ENCODE peak calls at places on chromosomes 3 and 15, in four cellular contexts. Q is K562, E is SK-N-SH, H is HepG2. B is an unnamed sample.

GRCh38 chr3:103126111-103126510 is 691.3 kb downstream of the ZPLD1 start:
- DNase-seq in Q (no peak), E (no peak), H (no peak), B (peak; percentile 15)

GRCh38 chr15:93451265-93451664 is 362.3 kb upstream of the RGMA start:
- DNase-seq in Q (no peak), E (no peak), H (no peak), B (no peak)

GRCh38 chr3:120461416-120461815 is 10.6 kb upstream of the FSTL1 start:
- DNase-seq in Q (no peak), E (no peak), H (no peak), B (no peak)

GRCh38 chr15:36361351-36361870 is 218.0 kb upstream of the CDIN1 start:
- DNase-seq in Q (no peak), E (no peak), H (no peak), B (no peak)

GRCh38 chr15:85955501-85956391 is 123.9 kb upstream of the AGBL1 start:
- DNase-seq in Q (no peak), E (no peak), H (no peak), B (peak; percentile 27)

GRCh38 chr3:105891101-105891500 is 22.3 kb upstream of the CBLB start:
- DNase-seq in Q (no peak), E (no peak), H (no peak), B (no peak)

GRCh38 chr3:68363801-68364200 is 568.5 kb downstream of the TAFA4 start:
- DNase-seq in Q (no peak), E (no peak), H (no peak), B (no peak)

GRCh38 chr3:151434151-151434890 is 26.5 kb downstream of the IGSF10 start:
- DNase-seq in Q (no peak), E (no peak), H (no peak), B (no peak)

GRCh38 chr3:108333951-108334350 is 37.6 kb downstream of the HHLA2 start:
- DNase-seq in Q (no peak), E (no peak), H (no peak), B (no peak)

GRCh38 chr15:29873264-29873663 is 51.0 kb upstream of the TJP1 start:
- DNase-seq in Q (no peak), E (no peak), H (no peak), B (no peak)

GRCh38 chr15:80778964-80779657 is at the start of gene CEMIP:
- DNase-seq in Q (peak; percentile 64), E (peak; percentile 94), H (peak; percentile 71), B (no peak)

DNA sequence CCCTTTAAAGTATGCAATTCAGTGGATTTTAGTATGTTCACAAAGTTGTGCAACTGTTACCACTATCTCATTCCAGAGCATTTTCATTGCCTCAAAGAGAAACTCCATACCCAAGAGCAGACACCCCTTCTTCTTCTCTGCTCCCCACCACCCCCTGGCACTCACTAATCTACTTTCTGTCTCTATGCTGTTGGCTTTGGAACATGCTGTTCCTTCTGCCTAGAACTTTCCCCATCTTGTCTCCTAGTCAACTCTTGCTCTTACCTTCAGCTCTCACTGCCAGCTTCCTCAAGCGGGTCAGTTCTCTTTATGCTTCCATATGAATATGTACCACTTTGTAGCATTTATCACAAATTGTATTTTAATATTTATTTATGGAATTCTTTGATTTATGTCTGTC is 50.1 kb downstream of the TYRO3 start:
- DNase-seq in Q (no peak), E (no peak), H (no peak), B (no peak)
- TF ChIP-seq REST in Q (no peak), E (no peak), H (no peak), B (no peak)

GRCh38 chr3:121839962-121840361 is 5.0 kb downstream of the EAF2 start:
- DNase-seq in Q (no peak), E (no peak), H (no peak), B (no peak)

GRCh38 chr3:121834079-121834730 is 655 bp downstream of the IQCB1 start:
- DNase-seq in Q (peak; percentile 3), E (no peak), H (peak; percentile 13), B (no peak)

GRCh38 chr3:121834734-121835709 is at the start of the genes EAF2 and IQCB1:
- DNase-seq in Q (peak; percentile 96), E (peak; percentile 97), H (peak; percentile 90), B (peak; percentile 93)

GRCh38 chr3:121836069-121836468 is 1.1 kb downstream of the EAF2 start:
- DNase-seq in Q (no peak), E (no peak), H (no peak), B (no peak)
- TF ChIP-seq TAF1 in Q (no peak), E (no peak), H (no peak), B (no peak)

DNA sequence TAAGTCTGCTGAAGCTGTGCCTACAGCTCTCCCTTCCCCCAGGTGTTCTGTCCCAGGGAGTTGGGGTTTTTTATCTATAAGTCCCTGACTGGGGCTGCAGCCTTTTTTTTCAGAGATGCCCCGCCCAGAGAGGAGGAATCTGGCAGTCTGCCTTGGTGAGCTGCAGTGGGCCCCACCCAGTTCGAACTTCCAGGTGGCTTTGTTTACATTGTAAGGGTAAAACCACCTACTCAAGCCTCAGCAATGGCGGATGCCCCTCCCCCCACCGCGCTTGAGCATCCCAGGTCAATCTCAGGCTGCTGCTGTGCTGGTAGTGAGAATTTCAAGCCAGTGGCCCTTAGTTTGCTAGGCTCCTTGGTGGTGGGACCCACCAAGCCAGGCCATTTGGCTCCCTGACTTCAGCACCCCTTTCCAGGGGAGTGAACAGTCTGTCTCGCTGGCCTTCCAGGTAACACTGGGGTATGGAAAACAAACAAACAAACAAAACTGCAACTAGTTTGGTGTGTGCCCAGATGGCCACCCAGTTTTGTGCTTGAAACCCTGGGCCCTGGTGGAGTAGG is 189.4 kb downstream of the MFSD1 start:
- DNase-seq in Q (peak; percentile 34), E (no peak), H (no peak), B (no peak)
- TF ChIP-seq ZBTB33 in Q (no peak), E (no peak), H (no peak), B (no peak)

GRCh38 chr15:70150405-70150747 is 52.7 kb upstream of the TLE3 start:
- DNase-seq in Q (no peak), E (no peak), H (no peak), B (no peak)

GRCh38 chr15:70146771-70147170 is 49.1 kb upstream of the TLE3 start:
- DNase-seq in Q (no peak), E (no peak), H (no peak), B (no peak)

GRCh38 chr15:70147178-70147760 is 49.6 kb upstream of the TLE3 start:
- DNase-seq in Q (no peak), E (no peak), H (no peak), B (no peak)

GRCh38 chr15:70149667-70150404 is 52.1 kb upstream of the TLE3 start:
- DNase-seq in Q (peak; percentile 45), E (no peak), H (no peak), B (no peak)

GRCh38 chr15:70147778-70148177 is 50.1 kb upstream of the TLE3 start:
- DNase-seq in Q (no peak), E (no peak), H (no peak), B (no peak)
- TF ChIP-seq REST in Q (no peak), E (no peak), H (no peak), B (no peak)

DNA sequence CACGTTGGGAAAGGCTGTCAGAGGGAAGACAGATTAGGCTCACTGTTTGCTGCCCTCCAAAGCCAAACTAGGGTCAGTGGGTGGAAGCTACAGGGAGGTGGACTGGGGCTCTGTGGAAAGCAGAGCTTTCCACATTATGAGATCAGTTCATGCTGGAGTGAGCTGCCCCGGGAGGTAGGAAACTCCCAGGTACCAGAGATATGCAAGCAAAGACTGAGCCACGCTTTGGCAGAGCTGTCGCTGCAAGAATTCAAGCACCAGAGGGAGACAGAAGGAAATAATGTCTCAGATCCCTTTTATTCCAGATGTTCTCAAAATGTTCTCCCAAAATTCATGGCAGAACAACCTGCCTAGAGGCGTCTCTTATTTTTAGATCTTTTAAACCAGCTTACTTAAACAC is 286.6 kb downstream of the WDR72 start:
- DNase-seq in Q (no peak), E (no peak), H (no peak), B (no peak)
- TF ChIP-seq TAF1 in Q (no peak), E (no peak), H (no peak), B (no peak)

GRCh38 chr3:143433787-143434378 is 314.3 kb downstream of the CHST2 start:
- DNase-seq in Q (peak; percentile 58), E (peak; percentile 2), H (peak; percentile 4), B (no peak)

GRCh38 chr3:143430582-143430981 is 311.0 kb downstream of the CHST2 start:
- DNase-seq in Q (no peak), E (no peak), H (no peak), B (no peak)

GRCh38 chr3:143441772-143442171 is 322.2 kb downstream of the CHST2 start:
- DNase-seq in Q (no peak), E (no peak), H (no peak), B (no peak)

GRCh38 chr3:143439785-143440184 is 320.2 kb downstream of the CHST2 start:
- DNase-seq in Q (no peak), E (no peak), H (no peak), B (no peak)

DNA sequence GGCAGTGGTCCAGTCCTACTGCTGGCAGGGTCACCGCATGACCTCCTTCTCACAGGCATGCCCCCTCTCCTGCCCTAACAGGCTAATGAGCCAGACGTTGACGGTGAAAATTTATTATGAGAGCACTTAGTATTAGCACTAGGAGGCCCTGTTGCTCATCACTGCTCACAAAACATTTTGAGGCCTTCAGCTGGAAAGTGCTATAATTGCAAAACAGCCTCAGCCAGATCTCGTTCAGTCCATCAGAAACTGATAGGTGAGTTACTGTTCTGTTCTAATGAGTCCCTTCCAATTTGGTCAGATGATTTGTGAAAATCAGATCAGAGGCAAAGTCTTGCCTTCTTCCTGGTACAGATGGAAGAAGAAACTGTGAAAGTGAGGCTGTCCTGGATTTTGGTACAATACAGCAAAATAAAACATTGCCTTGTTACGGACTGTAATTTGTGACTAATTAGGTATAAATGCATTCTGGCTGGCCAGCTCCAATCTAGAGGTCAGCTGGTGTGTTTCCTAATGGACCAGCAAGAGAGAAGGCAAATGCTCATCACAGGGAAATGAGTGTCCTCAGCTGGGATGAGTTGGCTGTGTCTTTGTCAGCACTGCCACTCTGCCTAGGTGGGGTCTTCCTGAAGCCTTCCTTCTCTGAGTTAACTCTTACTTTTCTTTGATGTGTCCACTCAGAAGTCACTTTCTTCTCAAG is 316.8 kb downstream of the CHST2 start:
- DNase-seq in Q (no peak), E (no peak), H (no peak), B (no peak)
- TF ChIP-seq ZBTB33 in Q (no peak), E (no peak), H (no peak), B (no peak)

GRCh38 chr15:39127151-39127815 is 453.6 kb upstream of the THBS1 start:
- DNase-seq in Q (peak; percentile 6), E (no peak), H (no peak), B (no peak)
- TF ChIP-seq REST in Q (no peak), E (no peak), H (no peak), B (no peak)

DNA sequence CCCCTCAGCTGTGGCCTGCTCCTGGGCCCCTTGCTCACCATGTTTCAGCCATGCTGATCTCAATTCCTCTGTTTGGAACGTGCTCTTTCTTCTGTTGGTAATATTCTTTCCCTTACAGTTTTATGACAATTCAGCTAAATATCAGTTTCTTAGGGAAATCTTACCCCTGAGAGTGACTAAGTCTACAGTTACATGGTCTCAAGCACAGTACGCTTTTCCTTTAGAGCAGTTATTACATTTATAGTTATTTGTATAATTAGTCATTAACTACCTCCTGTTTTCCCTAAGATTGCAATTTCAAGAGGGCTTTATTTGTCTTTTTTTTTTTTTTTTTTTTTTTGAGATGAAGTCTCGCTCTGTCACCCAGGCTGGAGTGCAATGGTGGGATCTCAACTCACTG is 23.5 kb downstream of the C3orf62 start:
- DNase-seq in Q (no peak), E (no peak), H (no peak), B (no peak)
- TF ChIP-seq TAF1 in Q (no peak), E (no peak), H (no peak), B (no peak)

B was measured in GM12878.